ENCODE peak calls at places on chromosomes 11 and 22, in ten cellular contexts. B is H9; R is HFF-Myc; Y is fibroblast of mammary gland; L is mucosa of descending colon; E is HL-60; X is CD4-positive, alpha-beta T cell; S is activated CD8-positive, alpha-beta T cell treated with anti-CD3 and anti-CD28 coated beads for 36 hours; V is WERI-Rb-1; U is foreskin fibroblast. G is an unnamed sample.

GRCh38 chr22:49402169-49402568 is 425.5 kb downstream of the BRD1 start:
- DNase-seq in Y (no peak), U (no peak), E (no peak), B (peak; percentile 12), L (no peak), X (no peak), R (no peak), V (no peak), S (no peak), G (no peak)

GRCh38 chr11:47688101-47688500 is 27.1 kb downstream of the AGBL2 start:
- DNase-seq in B (no peak), V (no peak), U (no peak), R (no peak), X (no peak), Y (no peak), S (no peak), L (no peak), E (peak; percentile 42), G (no peak)

GRCh38 chr11:77617892-77618291 is 19.7 kb downstream of the CLNS1A start:
- DNase-seq in U (peak; percentile 13), B (no peak), R (no peak), Y (no peak), S (no peak), L (no peak), X (no peak), E (no peak), V (no peak), G (no peak)

GRCh38 chr11:36790450-36790849 is 192.4 kb upstream of the RAG2 start:
- DNase-seq in S (no peak), R (no peak), Y (no peak), E (no peak), L (no peak), U (no peak), V (peak; percentile 46), B (no peak), X (no peak), G (no peak)

GRCh38 chr11:114232400-114233070 is 63.7 kb upstream of the NNMT start:
- DNase-seq in V (no peak), R (no peak), B (no peak), E (no peak), L (no peak), X (no peak), Y (no peak), U (no peak), S (no peak), G (no peak)

GRCh38 chr11:78132475-78132874 is 7.0 kb downstream of the ALG8 start:
- DNase-seq in U (no peak), X (no peak), V (no peak), E (no peak), B (no peak), R (no peak), L (no peak), S (no peak), Y (no peak), G (no peak)

GRCh38 chr11:94543695-94544581 is at the start of gene FUT4:
- DNase-seq in Y (peak; percentile 75), L (peak; percentile 95), S (peak; percentile 78), U (peak; percentile 81), E (peak; percentile 69), R (no peak), V (peak; percentile 88), B (peak; percentile 90), X (peak; percentile 62), G (peak; percentile 87)

GRCh38 chr11:121965330-121965729 is 150.7 kb downstream of the BLID start:
- DNase-seq in X (no peak), Y (peak; percentile 60), B (no peak), R (no peak), S (no peak), U (no peak), L (no peak), V (no peak), E (no peak), G (no peak)

GRCh38 chr22:19086944-19087343 is 35.3 kb downstream of the DGCR2 start:
- DNase-seq in R (no peak), U (peak; percentile 48), V (no peak), Y (peak; percentile 68), S (no peak), X (no peak), L (no peak), B (no peak), E (no peak), G (no peak)

GRCh38 chr22:48488611-48489456 is 1338.8 kb downstream of the BRD1 start:
- DNase-seq in E (no peak), U (no peak), S (no peak), Y (no peak), X (no peak), L (no peak), B (peak; percentile 63), V (peak; percentile 34), R (no peak), G (no peak)

GRCh38 chr11:106621479-106621878 is 396.8 kb downstream of the GUCY1A2 start:
- DNase-seq in X (no peak), R (no peak), S (no peak), E (no peak), L (no peak), B (no peak), V (no peak), U (no peak), Y (no peak), G (no peak)

GRCh38 chr11:110432713-110433392 is 3.1 kb downstream of the FDX1 start:
- DNase-seq in L (no peak), X (no peak), B (no peak), U (no peak), V (no peak), E (no peak), R (no peak), S (no peak), Y (no peak), G (no peak)

GRCh38 chr11:124329787-124330478 is 9.9 kb upstream of the OR8D2 start:
- DNase-seq in V (no peak), S (no peak), U (peak; percentile 0), X (no peak), Y (peak; percentile 9), E (peak; percentile 8), R (no peak), B (no peak), L (no peak), G (peak; percentile 10)
- TF ChIP-seq CTCF in V (no peak), S (no peak), U (no peak), X (no peak), Y (no peak), E (no peak), R (no peak), B (no peak), L (no peak), G (no peak)

DNA sequence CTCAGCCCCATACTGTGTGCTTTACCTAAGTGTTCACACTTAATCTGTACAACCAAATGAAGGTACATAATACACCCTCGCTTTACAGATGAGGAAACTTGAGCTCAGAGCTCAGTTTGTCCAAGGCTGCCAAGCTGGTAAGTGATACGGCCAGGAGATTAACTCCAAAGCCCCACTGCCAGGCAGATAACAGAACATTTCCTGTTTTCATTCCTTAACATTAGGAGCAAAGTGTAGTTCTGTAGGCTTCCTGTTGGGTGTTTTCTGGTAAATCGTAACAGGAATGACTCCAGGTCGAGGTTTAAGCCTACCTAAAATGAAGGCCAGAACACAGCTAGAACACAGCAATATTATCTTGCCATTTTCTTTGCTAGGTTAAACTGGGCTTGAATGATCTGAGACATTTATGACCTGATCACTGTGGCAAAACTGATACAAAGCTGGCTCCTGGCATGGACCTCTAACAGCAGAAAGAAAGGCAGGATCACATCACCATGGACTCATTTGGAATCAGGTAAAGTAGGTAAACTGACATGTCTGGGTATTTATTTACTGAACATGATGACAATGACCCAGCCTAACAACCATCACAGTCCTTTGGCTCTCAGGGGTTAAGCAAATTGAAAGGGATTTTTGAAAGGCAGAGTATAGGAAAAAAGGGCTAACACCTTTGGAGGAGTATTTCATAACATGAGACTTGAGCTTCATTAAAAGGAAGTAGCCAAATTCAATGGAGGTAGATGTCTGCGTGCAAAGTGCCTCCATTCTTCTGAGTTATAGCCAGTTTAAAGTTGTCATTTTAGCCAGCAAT is 3.9 kb upstream of the NUP50 start:
- DNase-seq in R (no peak), U (no peak), B (no peak), Y (peak; percentile 31), E (no peak), L (no peak), S (no peak), X (no peak), V (peak; percentile 19), G (no peak)
- TF ChIP-seq CTCF in R (no peak), U (no peak), B (peak; percentile 31), Y (peak; percentile 13), E (no peak), L (no peak), S (no peak), X (no peak), V (no peak), G (no peak)

GRCh38 chr11:103987631-103988594 is 48.5 kb upstream of the DDI1 start:
- DNase-seq in B (peak; percentile 31), S (no peak), E (no peak), X (no peak), L (no peak), R (no peak), U (peak; percentile 14), V (no peak), Y (peak; percentile 33), G (no peak)
- TF ChIP-seq CTCF in B (no peak), S (no peak), E (no peak), X (no peak), L (no peak), R (no peak), U (no peak), V (no peak), Y (peak; percentile 1), G (no peak)

GRCh38 chr11:73596547-73596946 is 1.4 kb downstream of the FAM168A start:
- DNase-seq in S (no peak), R (no peak), Y (no peak), L (no peak), X (no peak), E (no peak), B (no peak), U (no peak), V (no peak), G (no peak)

GRCh38 chr11:73586791-73587190 is 11.1 kb downstream of the FAM168A start:
- DNase-seq in B (no peak), Y (no peak), L (no peak), R (no peak), E (no peak), U (no peak), S (no peak), X (no peak), V (no peak), G (no peak)

GRCh38 chr11:73591050-73591449 is 6.9 kb downstream of the FAM168A start:
- DNase-seq in U (no peak), Y (no peak), S (no peak), L (no peak), B (no peak), X (no peak), E (no peak), V (no peak), R (no peak), G (no peak)

GRCh38 chr11:73592640-73593039 is 5.3 kb downstream of the FAM168A start:
- DNase-seq in B (no peak), V (no peak), R (no peak), U (no peak), Y (no peak), L (no peak), S (no peak), X (no peak), E (no peak), G (no peak)

DNA sequence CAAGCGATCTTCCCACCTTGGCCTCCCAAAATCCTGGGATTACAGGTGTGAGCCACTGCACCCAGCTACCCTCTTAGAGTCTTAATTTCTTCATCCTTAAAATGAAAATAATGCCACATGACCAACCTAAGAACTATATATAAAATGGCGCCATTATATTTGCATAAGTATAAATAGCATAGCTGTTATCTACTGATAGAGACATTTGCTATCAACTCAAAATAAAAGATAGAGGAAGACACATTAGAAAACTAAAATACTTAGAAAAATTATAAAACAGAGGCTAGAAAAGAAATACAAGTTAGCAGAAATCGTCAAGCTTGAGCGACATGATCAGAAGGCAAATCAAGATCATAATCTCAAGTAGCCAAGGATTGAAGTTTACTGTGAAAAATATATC is 6.2 kb downstream of the FAM168A start:
- DNase-seq in R (no peak), X (no peak), L (no peak), S (no peak), Y (no peak), B (no peak), U (no peak), V (no peak), E (no peak), G (no peak)
- TF ChIP-seq CTCF in R (no peak), X (no peak), L (no peak), S (no peak), Y (no peak), B (no peak), U (no peak), V (no peak), E (no peak), G (no peak)